ENCODE peak calls at places on chromosome X, in five cellular contexts. J is foreskin fibroblast; G is OCI-M1; T is stimulated activated CD4-positive, alpha-beta T cell treated with anti-CD3 and anti-CD28 coated beads, Interleukin-4, amount 100 ng/mL, for 4 hours; Q is PC-3. M is an unnamed sample.

GRCh38 chrX:3442685-3443084 is 96.2 kb upstream of the MXRA5 start:
- DNase-seq in T (no peak), G (no peak), J (no peak), Q (no peak), M (no peak)

GRCh38 chrX:135489542-135489941 is 30.9 kb upstream of the INTS6L start:
- DNase-seq in T (no peak), Q (no peak), G (no peak), J (no peak), M (no peak)

GRCh38 chrX:120604359-120604782 is 470 bp downstream of the MCTS1 start:
- DNase-seq in Q (peak; percentile 37), T (peak; percentile 7), J (peak; percentile 11), G (peak; percentile 56), M (no peak)

GRCh38 chrX:20445109-20445508 is 178.4 kb upstream of the RPS6KA3 start:
- DNase-seq in J (no peak), G (no peak), Q (no peak), T (no peak), M (no peak)

GRCh38 chrX:12563121-12563520 is 228.1 kb upstream of the PRPS2 start:
- DNase-seq in G (no peak), T (no peak), Q (peak; percentile 65), J (peak; percentile 6), M (no peak)

GRCh38 chrX:97597954-97598353 is 714.2 kb downstream of the RPA4 start:
- DNase-seq in Q (no peak), J (no peak), G (no peak), T (peak; percentile 1), M (no peak)

GRCh38 chrX:65407157-65407626 is 127.4 kb downstream of the LAS1L start:
- DNase-seq in J (no peak), T (no peak), G (no peak), Q (no peak), M (no peak)

GRCh38 chrX:40154229-40154852 is 56.6 kb upstream of the BCOR start:
- DNase-seq in G (peak; percentile 55), T (no peak), J (no peak), Q (peak; percentile 40), M (peak; percentile 23)

GRCh38 chrX:40090050-40090804 is 7.5 kb downstream of the BCOR start:
- DNase-seq in J (no peak), Q (no peak), G (no peak), T (no peak), M (no peak)

GRCh38 chrX:129115104-129115503 is 408.2 kb downstream of the SMARCA1 start:
- DNase-seq in J (no peak), G (peak; percentile 64), T (no peak), Q (peak; percentile 34), M (peak; percentile 1)

GRCh38 chrX:133655914-133656265 is 240.6 kb upstream of the GPC4 start:
- DNase-seq in Q (no peak), J (no peak), T (no peak), G (no peak), M (no peak)

GRCh38 chrX:118475903-118476302 is 19.7 kb upstream of the DOCK11 start:
- DNase-seq in Q (no peak), T (no peak), J (no peak), G (no peak), M (no peak)

GRCh38 chrX:78652971-78653822 is 5.9 kb downstream of the RTL3 start:
- DNase-seq in Q (peak; percentile 88), J (peak; percentile 73), G (peak; percentile 88), T (no peak), M (peak; percentile 76)

GRCh38 chrX:69025802-69026301 is 139.4 kb downstream of the PJA1 start:
- DNase-seq in Q (peak; percentile 94), G (no peak), T (no peak), J (no peak), M (no peak)

GRCh38 chrX:63560601-63561218 is 209.6 kb upstream of the SPIN4 start:
- DNase-seq in J (peak; percentile 46), Q (peak; percentile 69), T (peak; percentile 40), G (peak; percentile 84), M (peak; percentile 43)

GRCh38 chrX:18887177-18887820 is 96.6 kb downstream of the PHKA2 start:
- DNase-seq in T (no peak), G (no peak), J (no peak), Q (no peak), M (no peak)

GRCh38 chrX:71615056-71615455 is 3.3 kb downstream of the CXCR3 start:
- DNase-seq in G (no peak), J (no peak), T (no peak), Q (no peak), M (no peak)

GRCh38 chrX:23779025-23779424 is 3.9 kb upstream of the SAT1 start:
- DNase-seq in J (peak; percentile 69), Q (peak; percentile 94), T (no peak), G (no peak), M (no peak)

GRCh38 chrX:153055827-153056748 is at the start of gene PNMA3:
- DNase-seq in Q (no peak), J (no peak), G (no peak), T (no peak), M (no peak)

GRCh38 chrX:9180623-9181022 is 146.7 kb upstream of the FAM9B start:
- DNase-seq in T (no peak), Q (no peak), J (no peak), G (no peak), M (no peak)

GRCh38 chrX:20037182-20037581 is 46.3 kb upstream of the BCLAF3 start:
- DNase-seq in Q (no peak), J (no peak), G (peak; percentile 28), T (no peak), M (no peak)

GRCh38 chrX:40897768-40898167 is 162.4 kb upstream of the MED14 start:
- DNase-seq in Q (no peak), T (no peak), G (no peak), J (no peak), M (no peak)

GRCh38 chrX:153333271-153333670 is 682 bp upstream of the ZNF275 start:
- DNase-seq in G (no peak), T (no peak), J (peak; percentile 41), Q (peak; percentile 11), M (no peak)

GRCh38 chrX:55663584-55663983 is 40.4 kb downstream of the FOXR2 start:
- DNase-seq in G (peak; percentile 61), Q (no peak), T (no peak), J (no peak), M (no peak)

GRCh38 chrX:132470830-132471229 is 18.0 kb downstream of the MBNL3 start:
- DNase-seq in T (no peak), G (peak; percentile 86), J (no peak), Q (no peak), M (no peak)

GRCh38 chrX:150036641-150037040 is 98.3 kb upstream of the EOLA2 start:
- DNase-seq in T (no peak), J (no peak), Q (no peak), G (no peak), M (no peak)

GRCh38 chrX:71545364-71545763 is 12.5 kb downstream of the OGT start:
- DNase-seq in J (no peak), T (no peak), G (no peak), Q (no peak), M (no peak)

GRCh38 chrX:31063114-31063513 is 8.7 kb downstream of the FTHL17 start:
- DNase-seq in T (no peak), J (no peak), G (no peak), Q (no peak), M (no peak)

GRCh38 chrX:1134976-1135375 is 77.5 kb downstream of the CRLF2 start:
- DNase-seq in Q (no peak), T (no peak), J (no peak), G (no peak), M (no peak)

GRCh38 chrX:107678957-107679740 is 50.8 kb downstream of the PRPS1 start:
- DNase-seq in G (peak; percentile 68), Q (no peak), J (peak; percentile 82), T (peak; percentile 64), M (peak; percentile 28)

GRCh38 chrX:29231800-29232199 is 644.6 kb downstream of the IL1RAPL1 start:
- DNase-seq in Q (peak; percentile 25), J (no peak), T (no peak), G (peak; percentile 26), M (no peak)

GRCh38 chrX:69073721-69074120 is 91.5 kb downstream of the PJA1 start:
- DNase-seq in T (no peak), G (no peak), J (no peak), Q (no peak), M (no peak)

GRCh38 chrX:10404435-10404834 is 215.9 kb downstream of the MID1 start:
- DNase-seq in J (peak; percentile 19), Q (no peak), G (no peak), T (no peak), M (no peak)

GRCh38 chrX:1661048-1661921 is 46.4 kb downstream of the ASMT start:
- DNase-seq in J (no peak), Q (no peak), G (peak; percentile 3), T (peak; percentile 94), M (no peak)

GRCh38 chrX:46686003-46686645 is 72.8 kb downstream of the SLC9A7 start:
- DNase-seq in T (peak; percentile 19), Q (peak; percentile 53), J (no peak), G (peak; percentile 55), M (peak; percentile 36)

GRCh38 chrX:83469551-83469950 is 38.5 kb upstream of the POU3F4 start:
- DNase-seq in Q (peak; percentile 49), G (peak; percentile 67), J (no peak), T (no peak), M (peak; percentile 16)

GRCh38 chrX:10110984-10111363 is 45.8 kb upstream of the CLCN4 start:
- DNase-seq in G (no peak), J (no peak), Q (no peak), T (peak; percentile 82), M (no peak)